ENCODE peak calls at places on chromosomes 7 and 10, in seven cellular contexts. I, O, C, Y, R, N and E are unnamed samples.

GRCh38 chr7:101874028-101874427 is 56.6 kb downstream of the CUX1 start:
- DNase-seq in I (no peak), O (no peak), C (no peak), Y (no peak), R (no peak), N (no peak), E (no peak)

GRCh38 chr10:53748319-53748718 is 975.7 kb upstream of the MBL2 start:
- DNase-seq in I (no peak), O (no peak), C (no peak), Y (no peak), R (no peak), N (no peak), E (no peak)

GRCh38 chr7:116261904-116262303 is 51.6 kb downstream of the TES start:
- DNase-seq in I (no peak), O (no peak), C (no peak), Y (no peak), R (no peak), N (no peak), E (no peak)

GRCh38 chr7:155531686-155532085 is 14.7 kb downstream of the CNPY1 start:
- DNase-seq in I (no peak), O (no peak), C (no peak), Y (no peak), R (no peak), N (no peak), E (no peak)

GRCh38 chr10:110947061-110947595 is 27.7 kb downstream of the SHOC2 start:
- DNase-seq in I (no peak), O (no peak), C (no peak), Y (no peak), R (peak), N (no peak), E (no peak)

GRCh38 chr7:28005075-28005847 is 175.3 kb downstream of the JAZF1 start:
- DNase-seq in I (no peak), O (peak), C (no peak), Y (no peak), R (no peak), N (no peak), E (no peak)

GRCh38 chr10:117255835-117256460 is 15.0 kb downstream of the SLC18A2 start:
- DNase-seq in I (no peak), O (no peak), C (no peak), Y (no peak), R (no peak), N (no peak), E (no peak)

GRCh38 chr10:110138197-110138812 is 69.1 kb upstream of the MXI1 start:
- DNase-seq in I (peak), O (no peak), C (no peak), Y (peak), R (peak), N (no peak), E (peak)

GRCh38 chr10:30701471-30702173 is 72.1 kb upstream of the LYZL2 start:
- DNase-seq in I (peak), O (no peak), C (peak), Y (peak), R (peak), N (no peak), E (peak)

GRCh38 chr7:102933763-102934162 is 21.0 kb downstream of the LRRC17 start:
- DNase-seq in I (no peak), O (no peak), C (no peak), Y (no peak), R (peak), N (no peak), E (no peak)

GRCh38 chr10:89645742-89646172 is 715 bp upstream of the PANK1 start:
- DNase-seq in I (no peak), O (peak), C (no peak), Y (no peak), R (no peak), N (no peak), E (no peak)

GRCh38 chr7:1696671-1697498 is 26.8 kb downstream of the ELFN1 start:
- DNase-seq in I (no peak), O (peak), C (no peak), Y (no peak), R (no peak), N (no peak), E (no peak)

GRCh38 chr7:108403597-108404217 is 52.5 kb downstream of the NRCAM start:
- DNase-seq in I (no peak), O (no peak), C (no peak), Y (no peak), R (no peak), N (no peak), E (no peak)

GRCh38 chr10:28678687-28679457 is 1.6 kb downstream of the BAMBI start:
- DNase-seq in I (peak), O (no peak), C (no peak), Y (no peak), R (peak), N (peak), E (no peak)

GRCh38 chr10:4234661-4235060 is 449.7 kb upstream of the KLF6 start:
- DNase-seq in I (peak), O (no peak), C (no peak), Y (no peak), R (peak), N (peak), E (peak)

GRCh38 chr7:49775065-49775948 is 1.9 kb downstream of the VWC2 start:
- DNase-seq in I (no peak), O (no peak), C (no peak), Y (no peak), R (no peak), N (no peak), E (no peak)

GRCh38 chr10:78745445-78745844 is 323.3 kb upstream of the ZMIZ1 start:
- DNase-seq in I (no peak), O (no peak), C (no peak), Y (no peak), R (no peak), N (no peak), E (no peak)

GRCh38 chr7:143042159-143042820 is 9.9 kb upstream of the OR6V1 start:
- DNase-seq in I (no peak), O (no peak), C (no peak), Y (no peak), R (no peak), N (no peak), E (no peak)

GRCh38 chr7:17915796-17916195 is 24.5 kb downstream of the SNX13 start:
- DNase-seq in I (no peak), O (no peak), C (no peak), Y (no peak), R (no peak), N (no peak), E (no peak)

GRCh38 chr10:61896854-61897661 is 4.4 kb upstream of the ARID5B start:
- DNase-seq in I (peak), O (peak), C (peak), Y (peak), R (peak), N (peak), E (peak)

GRCh38 chr7:134888141-134888740 is 98.1 kb upstream of the AGBL3 start:
- DNase-seq in I (no peak), O (no peak), C (no peak), Y (no peak), R (no peak), N (no peak), E (no peak)

GRCh38 chr10:126207313-126207771 is 180.9 kb downstream of the ADAM12 start:
- DNase-seq in I (no peak), O (no peak), C (no peak), Y (no peak), R (peak), N (no peak), E (no peak)

GRCh38 chr7:114879554-114879953 is 42.3 kb upstream of the MDFIC start:
- DNase-seq in I (no peak), O (no peak), C (no peak), Y (no peak), R (peak), N (no peak), E (no peak)

GRCh38 chr7:17706734-17707133 is 233.6 kb downstream of the SNX13 start:
- DNase-seq in I (peak), O (no peak), C (peak), Y (no peak), R (peak), N (peak), E (peak)

GRCh38 chr10:48603421-48604038 is 1.3 kb downstream of the ARHGAP22 start:
- DNase-seq in I (no peak), O (no peak), C (no peak), Y (no peak), R (no peak), N (no peak), E (no peak)

GRCh38 chr7:94580601-94581000 is 71.0 kb downstream of the CASD1 start:
- DNase-seq in I (peak), O (no peak), C (no peak), Y (no peak), R (peak), N (no peak), E (no peak)